ENCODE peak calls at places on chromosomes 2 and 18, in five cellular contexts. One of them, this sample, is unnamed.
A peak's percentile ranks its signal among the peaks of the same experiment; 100 is the strongest.

GRCh38 chr2:133342283-133342895 is 225.9 kb downstream of the NCKAP5 start:
- DNase-seq in cardiac fibroblast: no peak
- DNase-seq in thoracic aorta: no peak
- DNase-seq in GM12865: no peak
- DNase-seq in fibroblast of villous mesenchyme: no peak
- DNase-seq in this sample: no peak

GRCh38 chr18:32661486-32662299 is 111.1 kb downstream of the KLHL14 start:
- DNase-seq in thoracic aorta: no peak
- DNase-seq in GM12865: no peak
- DNase-seq in cardiac fibroblast: peak; percentile 5
- DNase-seq in fibroblast of villous mesenchyme: no peak
- DNase-seq in this sample: no peak

GRCh38 chr2:75592888-75593287 is 32.1 kb upstream of the EVA1A start:
- DNase-seq in fibroblast of villous mesenchyme: no peak
- DNase-seq in thoracic aorta: no peak
- DNase-seq in GM12865: no peak
- DNase-seq in cardiac fibroblast: no peak
- DNase-seq in this sample: no peak

GRCh38 chr2:9885036-9885684 is 41.9 kb downstream of the TAF1B start:
- DNase-seq in GM12865: no peak
- DNase-seq in fibroblast of villous mesenchyme: no peak
- DNase-seq in cardiac fibroblast: peak; percentile 6
- DNase-seq in thoracic aorta: no peak
- DNase-seq in this sample: peak; percentile 33

GRCh38 chr18:11759456-11759855 is 70.4 kb downstream of the GNAL start:
- DNase-seq in cardiac fibroblast: no peak
- DNase-seq in fibroblast of villous mesenchyme: no peak
- DNase-seq in GM12865: no peak
- DNase-seq in thoracic aorta: no peak
- DNase-seq in this sample: no peak

GRCh38 chr18:22074343-22075070 is 94.9 kb upstream of the GATA6 start:
- DNase-seq in thoracic aorta: no peak
- DNase-seq in cardiac fibroblast: no peak
- DNase-seq in GM12865: peak; percentile 12
- DNase-seq in fibroblast of villous mesenchyme: no peak
- DNase-seq in this sample: no peak

GRCh38 chr2:226656367-226656766 is 143.3 kb downstream of the IRS1 start:
- DNase-seq in cardiac fibroblast: peak; percentile 25
- DNase-seq in thoracic aorta: no peak
- DNase-seq in fibroblast of villous mesenchyme: peak; percentile 90
- DNase-seq in GM12865: no peak
- DNase-seq in this sample: no peak

GRCh38 chr2:200447139-200447855 is 62.6 kb downstream of the KCTD18 start:
- DNase-seq in cardiac fibroblast: no peak
- DNase-seq in thoracic aorta: no peak
- DNase-seq in GM12865: no peak
- DNase-seq in fibroblast of villous mesenchyme: peak; percentile 39
- DNase-seq in this sample: peak; percentile 57

GRCh38 chr2:39805936-39806608 is 27.0 kb upstream of the THUMPD2 start:
- DNase-seq in fibroblast of villous mesenchyme: peak; percentile 10
- DNase-seq in thoracic aorta: no peak
- DNase-seq in GM12865: no peak
- DNase-seq in cardiac fibroblast: peak; percentile 12
- DNase-seq in this sample: no peak

GRCh38 chr18:61870151-61870550 is 22.7 kb downstream of the RNF152 start:
- DNase-seq in cardiac fibroblast: peak; percentile 37
- DNase-seq in thoracic aorta: no peak
- DNase-seq in fibroblast of villous mesenchyme: peak; percentile 96
- DNase-seq in GM12865: no peak
- DNase-seq in this sample: peak; percentile 52

GRCh38 chr2:63486861-63487290 is 101.4 kb downstream of the WDPCP start:
- DNase-seq in thoracic aorta: no peak
- DNase-seq in fibroblast of villous mesenchyme: no peak
- DNase-seq in cardiac fibroblast: no peak
- DNase-seq in GM12865: peak; percentile 7
- DNase-seq in this sample: no peak

GRCh38 chr2:17636989-17637906 is 96.8 kb downstream of the VSNL1 start:
- DNase-seq in GM12865: no peak
- DNase-seq in cardiac fibroblast: no peak
- DNase-seq in thoracic aorta: no peak
- DNase-seq in fibroblast of villous mesenchyme: no peak
- DNase-seq in this sample: no peak

GRCh38 chr2:126776701-126777619 is 121.0 kb downstream of the GYPC start:
- DNase-seq in cardiac fibroblast: peak; percentile 80
- DNase-seq in GM12865: peak; percentile 79
- DNase-seq in thoracic aorta: peak; percentile 38
- DNase-seq in fibroblast of villous mesenchyme: peak; percentile 69
- DNase-seq in this sample: peak; percentile 67

GRCh38 chr18:7846315-7846714 is 279.2 kb downstream of the PTPRM start:
- DNase-seq in GM12865: no peak
- DNase-seq in thoracic aorta: no peak
- DNase-seq in cardiac fibroblast: peak; percentile 21
- DNase-seq in fibroblast of villous mesenchyme: no peak
- DNase-seq in this sample: no peak

GRCh38 chr2:112726487-112727190 is 5.8 kb downstream of the NT5DC4 start:
- DNase-seq in fibroblast of villous mesenchyme: peak; percentile 90
- DNase-seq in cardiac fibroblast: peak; percentile 95
- DNase-seq in GM12865: peak; percentile 95
- DNase-seq in thoracic aorta: peak; percentile 46
- DNase-seq in this sample: peak; percentile 86

GRCh38 chr2:57185568-57185967 is 861.0 kb upstream of the VRK2 start:
- DNase-seq in cardiac fibroblast: no peak
- DNase-seq in fibroblast of villous mesenchyme: no peak
- DNase-seq in thoracic aorta: no peak
- DNase-seq in GM12865: no peak
- DNase-seq in this sample: no peak

GRCh38 chr2:62586981-62587380 is 81.0 kb upstream of the TMEM17 start:
- DNase-seq in GM12865: no peak
- DNase-seq in fibroblast of villous mesenchyme: no peak
- DNase-seq in thoracic aorta: no peak
- DNase-seq in cardiac fibroblast: peak; percentile 21
- DNase-seq in this sample: peak; percentile 39

GRCh38 chr2:71256421-71256820 is 29.5 kb upstream of the PAIP2B start:
- DNase-seq in cardiac fibroblast: no peak
- DNase-seq in thoracic aorta: no peak
- DNase-seq in GM12865: no peak
- DNase-seq in fibroblast of villous mesenchyme: no peak
- DNase-seq in this sample: no peak

GRCh38 chr2:121049141-121049540 is 235.9 kb downstream of the TFCP2L1 start:
- DNase-seq in GM12865: no peak
- DNase-seq in fibroblast of villous mesenchyme: no peak
- DNase-seq in thoracic aorta: no peak
- DNase-seq in cardiac fibroblast: no peak
- DNase-seq in this sample: no peak

GRCh38 chr2:223027442-223027841 is 24.5 kb upstream of the KCNE4 start:
- DNase-seq in GM12865: no peak
- DNase-seq in thoracic aorta: no peak
- DNase-seq in cardiac fibroblast: peak; percentile 62
- DNase-seq in fibroblast of villous mesenchyme: no peak
- DNase-seq in this sample: peak; percentile 63

GRCh38 chr18:4870177-4870773 is 326.8 kb downstream of the AKAIN1 start:
- DNase-seq in fibroblast of villous mesenchyme: no peak
- DNase-seq in thoracic aorta: no peak
- DNase-seq in GM12865: no peak
- DNase-seq in cardiac fibroblast: no peak
- DNase-seq in this sample: no peak

GRCh38 chr2:85790499-85790898 is 36.7 kb downstream of the ATOH8 start:
- DNase-seq in GM12865: no peak
- DNase-seq in fibroblast of villous mesenchyme: no peak
- DNase-seq in thoracic aorta: no peak
- DNase-seq in cardiac fibroblast: no peak
- DNase-seq in this sample: no peak

GRCh38 chr2:144519934-144520717 is at the start of gene ZEB2:
- DNase-seq in fibroblast of villous mesenchyme: peak; percentile 91
- DNase-seq in cardiac fibroblast: peak; percentile 96
- DNase-seq in GM12865: peak; percentile 11
- DNase-seq in thoracic aorta: no peak
- DNase-seq in this sample: peak; percentile 93

GRCh38 chr2:129849559-129850160 is 129.8 kb upstream of the RAB6C start:
- DNase-seq in cardiac fibroblast: peak; percentile 86
- DNase-seq in GM12865: peak; percentile 80
- DNase-seq in fibroblast of villous mesenchyme: peak; percentile 77
- DNase-seq in thoracic aorta: no peak
- DNase-seq in this sample: peak; percentile 80

GRCh38 chr18:55179460-55180195 is 220.4 kb upstream of the CCDC68 start:
- DNase-seq in thoracic aorta: no peak
- DNase-seq in cardiac fibroblast: peak; percentile 51
- DNase-seq in GM12865: no peak
- DNase-seq in fibroblast of villous mesenchyme: peak; percentile 18
- DNase-seq in this sample: peak; percentile 47

DNA sequence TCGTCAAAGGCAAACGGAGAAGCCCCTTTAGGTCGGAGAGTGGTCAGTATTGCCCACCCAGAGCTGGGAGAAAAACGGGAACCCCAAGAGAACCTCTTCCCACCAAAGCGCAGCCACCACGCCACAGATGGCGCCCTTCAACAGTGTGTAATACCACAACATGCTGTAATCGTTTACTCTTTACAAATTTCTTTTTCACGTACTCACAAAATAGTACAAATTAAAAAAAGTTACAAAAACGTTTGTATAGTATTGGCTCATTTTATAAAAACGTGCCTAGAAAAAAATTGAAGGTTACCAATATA is 811 bp upstream of the NFE2L2 start:
- DNase-seq in thoracic aorta: no peak
- DNase-seq in GM12865: no peak
- DNase-seq in fibroblast of villous mesenchyme: peak; percentile 58
- DNase-seq in cardiac fibroblast: no peak
- DNase-seq in this sample: peak; percentile 35
- TF ChIP-seq CTCF in thoracic aorta: peak; percentile 19
- TF ChIP-seq CTCF in GM12865: peak; percentile 18
- TF ChIP-seq CTCF in fibroblast of villous mesenchyme: peak; percentile 38
- TF ChIP-seq CTCF in cardiac fibroblast: peak; percentile 15
- TF ChIP-seq CTCF in this sample: peak; percentile 36

DNA sequence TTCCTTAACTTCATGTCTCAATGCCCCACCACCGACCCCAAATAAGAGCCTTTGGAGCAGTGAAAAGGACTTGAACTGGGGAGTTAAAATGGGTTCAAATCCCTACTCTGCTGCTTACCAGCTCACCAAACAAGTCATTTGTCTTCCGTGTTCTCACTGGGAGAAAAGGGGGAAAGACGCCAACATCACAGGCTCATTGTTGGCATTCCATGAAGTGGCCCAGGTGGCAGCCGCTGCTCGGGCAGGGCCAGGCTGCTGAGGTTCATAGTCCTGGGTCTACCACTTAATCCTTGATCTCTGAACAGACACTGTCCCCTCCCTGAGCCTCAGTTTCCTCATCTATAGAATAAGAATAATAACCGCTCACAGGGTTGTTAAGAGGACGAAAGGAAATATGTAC is 103.0 kb downstream of the APOB start:
- DNase-seq in fibroblast of villous mesenchyme: no peak
- DNase-seq in cardiac fibroblast: no peak
- DNase-seq in GM12865: no peak
- DNase-seq in thoracic aorta: no peak
- DNase-seq in this sample: no peak
- H3K4me3 ChIP-seq in fibroblast of villous mesenchyme: no peak overlapping the region
- H3K4me3 ChIP-seq in cardiac fibroblast: no peak overlapping the region
- H3K4me3 ChIP-seq in GM12865: no peak overlapping the region
- H3K4me3 ChIP-seq in thoracic aorta: no peak overlapping the region
- H3K4me3 ChIP-seq in this sample: no peak overlapping the region

DNA sequence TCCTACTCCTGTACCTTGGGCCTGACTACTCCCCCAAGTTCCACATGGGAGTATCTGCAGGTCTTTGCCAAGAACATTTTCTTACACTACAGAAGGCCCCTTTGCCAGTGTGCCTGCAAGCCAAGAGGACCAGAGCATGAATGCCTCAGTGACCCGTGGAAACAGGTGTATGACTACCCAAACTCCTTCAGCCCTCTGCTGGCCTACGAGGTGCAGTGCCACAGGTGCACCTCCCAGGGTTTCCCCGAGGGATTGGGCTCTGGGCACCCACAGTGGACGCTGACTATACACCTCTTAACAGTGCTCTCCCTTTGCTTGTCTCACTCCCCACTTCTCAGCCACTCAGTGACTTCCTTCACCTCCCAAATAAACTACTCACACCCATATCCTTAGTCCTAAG is 91.4 kb downstream of the COL6A3 start:
- DNase-seq in thoracic aorta: no peak
- DNase-seq in cardiac fibroblast: no peak
- DNase-seq in fibroblast of villous mesenchyme: no peak
- DNase-seq in GM12865: peak; percentile 30
- DNase-seq in this sample: no peak
- TF ChIP-seq CTCF in thoracic aorta: no peak
- TF ChIP-seq CTCF in cardiac fibroblast: peak; percentile 48
- TF ChIP-seq CTCF in fibroblast of villous mesenchyme: peak; percentile 37
- TF ChIP-seq CTCF in GM12865: peak; percentile 55
- TF ChIP-seq CTCF in this sample: peak; percentile 33

DNA sequence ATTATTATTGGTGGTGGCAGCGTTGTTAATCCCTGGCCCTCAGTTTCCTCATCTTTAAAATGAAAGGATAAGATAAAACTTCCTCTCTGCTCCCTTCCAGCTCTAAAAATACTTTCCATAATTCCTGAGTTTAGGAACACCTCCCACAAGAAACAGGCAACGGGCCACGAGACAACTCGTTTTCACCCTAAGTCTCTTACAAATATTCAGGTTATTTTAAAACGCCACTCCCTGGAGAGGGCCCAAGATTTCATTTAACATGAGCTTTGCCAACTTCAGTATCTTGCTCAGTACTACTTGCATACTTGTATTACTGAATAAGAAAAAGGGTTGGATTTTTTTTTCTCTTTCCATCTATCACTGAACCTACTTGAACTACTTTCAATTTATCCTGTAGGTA is 611.1 kb upstream of the FANCL start:
- DNase-seq in fibroblast of villous mesenchyme: no peak
- DNase-seq in GM12865: no peak
- DNase-seq in cardiac fibroblast: no peak
- DNase-seq in thoracic aorta: no peak
- DNase-seq in this sample: no peak
- H3K4me3 ChIP-seq in fibroblast of villous mesenchyme: no peak overlapping the region
- H3K4me3 ChIP-seq in GM12865: no peak overlapping the region
- H3K4me3 ChIP-seq in cardiac fibroblast: no peak overlapping the region
- H3K4me3 ChIP-seq in thoracic aorta: no peak overlapping the region
- H3K4me3 ChIP-seq in this sample: no peak overlapping the region

DNA sequence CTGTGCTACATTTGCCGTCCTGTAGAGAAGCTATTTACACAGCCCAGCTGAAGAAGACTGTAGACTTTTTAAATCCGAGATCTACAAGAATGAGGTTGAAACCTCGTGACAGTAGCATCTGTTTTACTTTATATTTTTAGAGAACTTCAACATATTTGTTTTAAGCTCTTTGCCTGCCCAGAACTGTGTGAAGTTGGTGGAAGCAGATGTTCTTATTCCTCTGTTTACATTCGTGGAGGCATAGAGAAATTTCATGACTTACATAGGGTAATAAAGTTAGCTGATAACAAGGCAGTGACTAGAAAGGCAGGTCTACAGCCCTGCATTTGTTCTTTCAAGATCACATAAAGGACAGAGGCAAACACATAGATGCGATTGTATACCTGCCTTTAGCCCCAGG is 47.0 kb upstream of the MAP3K20 start:
- DNase-seq in GM12865: no peak
- DNase-seq in fibroblast of villous mesenchyme: peak; percentile 99
- DNase-seq in thoracic aorta: no peak
- DNase-seq in cardiac fibroblast: no peak
- DNase-seq in this sample: peak; percentile 50
- TF ChIP-seq CTCF in GM12865: no peak
- TF ChIP-seq CTCF in fibroblast of villous mesenchyme: no peak
- TF ChIP-seq CTCF in thoracic aorta: no peak
- TF ChIP-seq CTCF in cardiac fibroblast: no peak
- TF ChIP-seq CTCF in this sample: no peak

GRCh38 chr2:205683179-205683978 is 1.1 kb downstream of the NRP2 start:
- DNase-seq in cardiac fibroblast: peak; percentile 70
- DNase-seq in thoracic aorta: no peak
- DNase-seq in GM12865: no peak
- DNase-seq in fibroblast of villous mesenchyme: peak; percentile 92
- DNase-seq in this sample: peak; percentile 69
- H3K4me3 ChIP-seq in cardiac fibroblast: peak overlapping the region; percentile 79
- H3K4me3 ChIP-seq in thoracic aorta: peak overlapping the region; percentile 92
- H3K4me3 ChIP-seq in GM12865: peak overlapping the region; percentile 48
- H3K4me3 ChIP-seq in fibroblast of villous mesenchyme: peak overlapping the region; percentile 71
- H3K4me3 ChIP-seq in this sample: peak overlapping the region; percentile 60